ENCODE peak calls at places on chromosomes 7 and 10, in seven cellular contexts. One of them, this sample, is unnamed.

GRCh38 chr10:71708301-71708703 is 11.3 kb downstream of the C10orf105 start:
- DNase-seq in stomach: peak
- DNase-seq in astrocyte of the spinal cord: no peak
- DNase-seq in choroid plexus epithelial cell: peak
- DNase-seq in mesothelial cell of epicardium: peak
- DNase-seq in prostate gland: peak
- DNase-seq in H9: peak
- DNase-seq in this sample: no peak

GRCh38 chr7:8065356-8065813 is 96.8 kb downstream of the GLCCI1 start:
- DNase-seq in choroid plexus epithelial cell: peak
- DNase-seq in prostate gland: no peak
- DNase-seq in stomach: no peak
- DNase-seq in mesothelial cell of epicardium: no peak
- DNase-seq in astrocyte of the spinal cord: peak
- DNase-seq in H9: no peak
- DNase-seq in this sample: no peak

GRCh38 chr10:83142074-83142563 is 997.2 kb upstream of the GHITM start:
- DNase-seq in mesothelial cell of epicardium: no peak
- DNase-seq in astrocyte of the spinal cord: no peak
- DNase-seq in stomach: no peak
- DNase-seq in choroid plexus epithelial cell: no peak
- DNase-seq in prostate gland: no peak
- DNase-seq in H9: no peak
- DNase-seq in this sample: no peak

GRCh38 chr7:106110238-106110560 is 1.9 kb downstream of the SYPL1 start:
- DNase-seq in mesothelial cell of epicardium: no peak
- DNase-seq in H9: no peak
- DNase-seq in prostate gland: no peak
- DNase-seq in astrocyte of the spinal cord: peak
- DNase-seq in choroid plexus epithelial cell: peak
- DNase-seq in stomach: no peak
- DNase-seq in this sample: no peak

GRCh38 chr7:27031289-27032172 is 64.3 kb downstream of the HOXA1 start:
- DNase-seq in choroid plexus epithelial cell: peak
- DNase-seq in astrocyte of the spinal cord: peak
- DNase-seq in prostate gland: no peak
- DNase-seq in H9: no peak
- DNase-seq in mesothelial cell of epicardium: no peak
- DNase-seq in stomach: no peak
- DNase-seq in this sample: no peak

GRCh38 chr10:124867304-124867703 is 65.7 kb downstream of the ABRAXAS2 start:
- DNase-seq in astrocyte of the spinal cord: no peak
- DNase-seq in mesothelial cell of epicardium: no peak
- DNase-seq in H9: no peak
- DNase-seq in choroid plexus epithelial cell: no peak
- DNase-seq in prostate gland: no peak
- DNase-seq in stomach: no peak
- DNase-seq in this sample: no peak

GRCh38 chr10:64283621-64284020 is 762.4 kb downstream of the REEP3 start:
- DNase-seq in astrocyte of the spinal cord: no peak
- DNase-seq in H9: no peak
- DNase-seq in mesothelial cell of epicardium: no peak
- DNase-seq in prostate gland: no peak
- DNase-seq in stomach: no peak
- DNase-seq in choroid plexus epithelial cell: no peak
- DNase-seq in this sample: no peak

GRCh38 chr7:50632561-50633413 is 67.6 kb upstream of the DDC start:
- DNase-seq in choroid plexus epithelial cell: peak
- DNase-seq in astrocyte of the spinal cord: peak
- DNase-seq in prostate gland: no peak
- DNase-seq in mesothelial cell of epicardium: no peak
- DNase-seq in stomach: peak
- DNase-seq in H9: peak
- DNase-seq in this sample: no peak

GRCh38 chr7:47078241-47078640 is 503.7 kb downstream of the TNS3 start:
- DNase-seq in H9: no peak
- DNase-seq in mesothelial cell of epicardium: no peak
- DNase-seq in prostate gland: no peak
- DNase-seq in choroid plexus epithelial cell: peak
- DNase-seq in stomach: no peak
- DNase-seq in astrocyte of the spinal cord: no peak
- DNase-seq in this sample: no peak

GRCh38 chr7:102468416-102469350 is 3.9 kb downstream of the LRWD1 start:
- DNase-seq in mesothelial cell of epicardium: peak
- DNase-seq in choroid plexus epithelial cell: no peak
- DNase-seq in prostate gland: no peak
- DNase-seq in astrocyte of the spinal cord: no peak
- DNase-seq in H9: no peak
- DNase-seq in stomach: no peak
- DNase-seq in this sample: peak

GRCh38 chr10:15898046-15898445 is 37.7 kb upstream of the MINDY3 start:
- DNase-seq in prostate gland: no peak
- DNase-seq in mesothelial cell of epicardium: no peak
- DNase-seq in astrocyte of the spinal cord: peak
- DNase-seq in H9: no peak
- DNase-seq in stomach: no peak
- DNase-seq in choroid plexus epithelial cell: peak
- DNase-seq in this sample: no peak

GRCh38 chr10:9331583-9332008 is 1277.1 kb downstream of the GATA3 start:
- DNase-seq in mesothelial cell of epicardium: no peak
- DNase-seq in choroid plexus epithelial cell: peak
- DNase-seq in astrocyte of the spinal cord: peak
- DNase-seq in prostate gland: no peak
- DNase-seq in stomach: no peak
- DNase-seq in H9: no peak
- DNase-seq in this sample: no peak

GRCh38 chr7:111384065-111384891 is 178.0 kb downstream of the IMMP2L start:
- DNase-seq in H9: no peak
- DNase-seq in astrocyte of the spinal cord: no peak
- DNase-seq in mesothelial cell of epicardium: no peak
- DNase-seq in stomach: no peak
- DNase-seq in choroid plexus epithelial cell: peak
- DNase-seq in prostate gland: no peak
- DNase-seq in this sample: no peak

GRCh38 chr10:73095479-73096021 is 1.1 kb downstream of the P4HA1 start:
- DNase-seq in astrocyte of the spinal cord: peak
- DNase-seq in mesothelial cell of epicardium: no peak
- DNase-seq in stomach: peak
- DNase-seq in prostate gland: peak
- DNase-seq in choroid plexus epithelial cell: peak
- DNase-seq in H9: no peak
- DNase-seq in this sample: peak

GRCh38 chr7:4610768-4611467 is 71.2 kb upstream of the FOXK1 start:
- DNase-seq in choroid plexus epithelial cell: peak
- DNase-seq in mesothelial cell of epicardium: no peak
- DNase-seq in astrocyte of the spinal cord: peak
- DNase-seq in stomach: peak
- DNase-seq in prostate gland: peak
- DNase-seq in H9: peak
- DNase-seq in this sample: no peak

GRCh38 chr10:6578221-6579192 is 1.6 kb downstream of the PRKCQ start:
- DNase-seq in mesothelial cell of epicardium: no peak
- DNase-seq in stomach: no peak
- DNase-seq in prostate gland: no peak
- DNase-seq in choroid plexus epithelial cell: no peak
- DNase-seq in astrocyte of the spinal cord: no peak
- DNase-seq in H9: no peak
- DNase-seq in this sample: no peak

GRCh38 chr10:70586348-70586930 is 16.1 kb downstream of the PRF1 start:
- DNase-seq in prostate gland: no peak
- DNase-seq in mesothelial cell of epicardium: no peak
- DNase-seq in H9: peak
- DNase-seq in stomach: no peak
- DNase-seq in choroid plexus epithelial cell: no peak
- DNase-seq in astrocyte of the spinal cord: no peak
- DNase-seq in this sample: no peak

GRCh38 chr7:47741984-47742383 is 160.1 kb upstream of the TNS3 start:
- DNase-seq in choroid plexus epithelial cell: no peak
- DNase-seq in astrocyte of the spinal cord: no peak
- DNase-seq in mesothelial cell of epicardium: no peak
- DNase-seq in prostate gland: no peak
- DNase-seq in stomach: no peak
- DNase-seq in H9: no peak
- DNase-seq in this sample: no peak

GRCh38 chr7:113774182-113774807 is 144.5 kb downstream of the PPP1R3A start:
- DNase-seq in stomach: no peak
- DNase-seq in H9: no peak
- DNase-seq in mesothelial cell of epicardium: no peak
- DNase-seq in prostate gland: no peak
- DNase-seq in astrocyte of the spinal cord: peak
- DNase-seq in choroid plexus epithelial cell: peak
- DNase-seq in this sample: no peak

GRCh38 chr7:12584940-12585339 is 14.4 kb downstream of the SCIN start:
- DNase-seq in mesothelial cell of epicardium: no peak
- DNase-seq in choroid plexus epithelial cell: peak
- DNase-seq in astrocyte of the spinal cord: no peak
- DNase-seq in prostate gland: no peak
- DNase-seq in H9: no peak
- DNase-seq in stomach: no peak
- DNase-seq in this sample: no peak

GRCh38 chr10:105950410-105950809 is 1214.1 kb downstream of the SORCS1 start:
- DNase-seq in stomach: peak
- DNase-seq in choroid plexus epithelial cell: peak
- DNase-seq in astrocyte of the spinal cord: peak
- DNase-seq in H9: peak
- DNase-seq in prostate gland: peak
- DNase-seq in mesothelial cell of epicardium: no peak
- DNase-seq in this sample: no peak

GRCh38 chr10:93413252-93413689 is 68.9 kb downstream of the MYOF start:
- DNase-seq in astrocyte of the spinal cord: no peak
- DNase-seq in choroid plexus epithelial cell: peak
- DNase-seq in prostate gland: no peak
- DNase-seq in H9: no peak
- DNase-seq in mesothelial cell of epicardium: no peak
- DNase-seq in stomach: no peak
- DNase-seq in this sample: no peak

GRCh38 chr10:49519717-49520116 is 19.2 kb downstream of the ERCC6 start:
- DNase-seq in choroid plexus epithelial cell: no peak
- DNase-seq in mesothelial cell of epicardium: no peak
- DNase-seq in astrocyte of the spinal cord: no peak
- DNase-seq in H9: no peak
- DNase-seq in prostate gland: no peak
- DNase-seq in stomach: no peak
- DNase-seq in this sample: no peak

GRCh38 chr7:1950623-1951523 is 280.8 kb downstream of the ELFN1 start:
- DNase-seq in mesothelial cell of epicardium: no peak
- DNase-seq in choroid plexus epithelial cell: no peak
- DNase-seq in stomach: no peak
- DNase-seq in astrocyte of the spinal cord: peak
- DNase-seq in H9: no peak
- DNase-seq in prostate gland: no peak
- DNase-seq in this sample: no peak

GRCh38 chr10:29177266-29177832 is 111.5 kb upstream of the LYZL1 start:
- DNase-seq in mesothelial cell of epicardium: no peak
- DNase-seq in prostate gland: no peak
- DNase-seq in H9: no peak
- DNase-seq in choroid plexus epithelial cell: no peak
- DNase-seq in stomach: no peak
- DNase-seq in astrocyte of the spinal cord: no peak
- DNase-seq in this sample: no peak

GRCh38 chr7:107387077-107387476 is 82.8 kb upstream of the GPR22 start:
- DNase-seq in stomach: no peak
- DNase-seq in choroid plexus epithelial cell: peak
- DNase-seq in mesothelial cell of epicardium: no peak
- DNase-seq in astrocyte of the spinal cord: peak
- DNase-seq in H9: peak
- DNase-seq in prostate gland: no peak
- DNase-seq in this sample: no peak

GRCh38 chr10:103451091-103451801 is 924 bp downstream of the CALHM2 start:
- DNase-seq in mesothelial cell of epicardium: no peak
- DNase-seq in stomach: peak
- DNase-seq in H9: no peak
- DNase-seq in prostate gland: no peak
- DNase-seq in choroid plexus epithelial cell: peak
- DNase-seq in astrocyte of the spinal cord: no peak
- DNase-seq in this sample: no peak

GRCh38 chr10:44993922-44994751 is 6.6 kb upstream of the ZNF22 start:
- DNase-seq in stomach: no peak
- DNase-seq in prostate gland: no peak
- DNase-seq in astrocyte of the spinal cord: peak
- DNase-seq in choroid plexus epithelial cell: peak
- DNase-seq in H9: no peak
- DNase-seq in mesothelial cell of epicardium: no peak
- DNase-seq in this sample: no peak
- TF ChIP-seq CTCF in stomach: no peak
- TF ChIP-seq CTCF in prostate gland: no peak
- TF ChIP-seq CTCF in astrocyte of the spinal cord: no peak
- TF ChIP-seq CTCF in choroid plexus epithelial cell: peak
- TF ChIP-seq CTCF in H9: peak
- TF ChIP-seq CTCF in mesothelial cell of epicardium: no peak
- TF ChIP-seq CTCF in this sample: no peak

GRCh38 chr10:117684673-117685211 is 142.2 kb downstream of the EMX2 start:
- DNase-seq in astrocyte of the spinal cord: no peak
- DNase-seq in stomach: peak
- DNase-seq in H9: no peak
- DNase-seq in prostate gland: no peak
- DNase-seq in mesothelial cell of epicardium: peak
- DNase-seq in choroid plexus epithelial cell: no peak
- DNase-seq in this sample: peak
- TF ChIP-seq CTCF in astrocyte of the spinal cord: no peak
- TF ChIP-seq CTCF in stomach: no peak
- TF ChIP-seq CTCF in H9: peak
- TF ChIP-seq CTCF in prostate gland: no peak
- TF ChIP-seq CTCF in mesothelial cell of epicardium: no peak
- TF ChIP-seq CTCF in choroid plexus epithelial cell: peak
- TF ChIP-seq CTCF in this sample: peak

DNA sequence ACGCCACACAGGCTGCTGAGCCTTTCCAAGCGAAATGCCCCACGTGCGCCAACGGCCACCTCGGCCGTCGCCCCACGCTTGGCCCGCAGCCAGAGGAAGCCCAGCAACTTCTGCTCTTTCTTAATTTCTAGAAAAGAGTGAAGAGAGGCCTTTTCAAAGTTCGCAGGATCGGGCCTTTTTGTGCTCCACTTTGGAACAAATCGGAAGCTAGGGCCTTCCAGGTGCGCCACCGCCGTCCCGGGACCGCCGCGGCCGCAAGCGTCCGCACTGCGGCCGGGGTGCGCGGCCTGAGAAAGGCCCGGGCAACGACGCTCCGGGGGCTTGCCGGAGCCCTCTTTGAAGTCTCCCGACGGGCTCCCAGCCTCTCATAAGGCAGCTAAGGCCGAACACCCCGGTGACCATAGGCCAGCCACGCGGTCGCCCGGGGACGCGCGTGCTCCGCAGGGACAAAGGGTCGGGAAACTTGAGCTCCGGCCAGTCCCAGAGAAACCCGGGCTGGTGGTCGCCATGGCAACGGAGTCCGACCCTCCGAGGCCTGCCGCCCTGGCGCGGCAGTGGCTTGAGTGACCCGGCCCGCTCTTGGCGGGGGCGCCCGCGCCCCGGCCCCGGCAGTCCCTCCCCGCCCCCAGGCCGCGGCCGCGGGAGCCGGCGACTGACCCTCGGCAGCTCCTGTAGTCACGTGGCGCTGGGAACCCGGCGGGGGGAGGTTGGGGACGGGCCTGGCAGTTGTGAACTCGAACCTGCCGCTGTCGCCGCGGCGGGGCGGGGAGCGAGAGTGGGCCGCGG is at the start of gene REPIN1:
- DNase-seq in choroid plexus epithelial cell: peak
- DNase-seq in H9: peak
- DNase-seq in mesothelial cell of epicardium: peak
- DNase-seq in stomach: peak
- DNase-seq in astrocyte of the spinal cord: peak
- DNase-seq in prostate gland: peak
- DNase-seq in this sample: peak
- TF ChIP-seq CTCF in choroid plexus epithelial cell: no peak
- TF ChIP-seq CTCF in H9: no peak
- TF ChIP-seq CTCF in mesothelial cell of epicardium: no peak
- TF ChIP-seq CTCF in stomach: no peak
- TF ChIP-seq CTCF in astrocyte of the spinal cord: no peak
- TF ChIP-seq CTCF in prostate gland: no peak
- TF ChIP-seq CTCF in this sample: no peak

GRCh38 chr7:100049441-100050291 is at the start of gene ZSCAN21:
- DNase-seq in astrocyte of the spinal cord: peak
- DNase-seq in choroid plexus epithelial cell: peak
- DNase-seq in prostate gland: peak
- DNase-seq in mesothelial cell of epicardium: peak
- DNase-seq in H9: peak
- DNase-seq in stomach: peak
- DNase-seq in this sample: peak
- TF ChIP-seq CTCF in astrocyte of the spinal cord: peak
- TF ChIP-seq CTCF in choroid plexus epithelial cell: no peak
- TF ChIP-seq CTCF in prostate gland: peak
- TF ChIP-seq CTCF in mesothelial cell of epicardium: no peak
- TF ChIP-seq CTCF in H9: no peak
- TF ChIP-seq CTCF in stomach: no peak
- TF ChIP-seq CTCF in this sample: peak

This sample was measured in osteocyte.